ENCODE peak calls at places on chromosomes 5 and 9, in seven cellular contexts. P, L, N, A, I, M and X are unnamed samples.
A peak's percentile ranks its signal among the peaks of the same experiment; 100 is the strongest.

GRCh38 chr9:15354713-15355112 is 47.7 kb upstream of the TTC39B start:
- DNase-seq in P (no peak), L (no peak), N (no peak), A (no peak), I (no peak), M (no peak), X (no peak)

GRCh38 chr5:34672196-34672595 is 16.1 kb downstream of the RAI14 start:
- DNase-seq in P (no peak), L (no peak), N (no peak), A (no peak), I (no peak), M (no peak), X (no peak)

GRCh38 chr9:117224676-117225075 is 190.2 kb downstream of the ASTN2 start:
- DNase-seq in P (no peak), L (no peak), N (no peak), A (no peak), I (no peak), M (no peak), X (no peak)

GRCh38 chr9:35598863-35599590 is 6.0 kb upstream of the TESK1 start:
- DNase-seq in P (no peak), L (no peak), N (no peak), A (no peak), I (no peak), M (peak; percentile 66), X (no peak)

GRCh38 chr9:123685489-123686083 is 244.3 kb downstream of the DENND1A start:
- DNase-seq in P (no peak), L (no peak), N (no peak), A (no peak), I (no peak), M (no peak), X (no peak)

GRCh38 chr5:53557386-53557785 is 3.1 kb upstream of the NDUFS4 start:
- DNase-seq in P (no peak), L (peak; percentile 18), N (no peak), A (no peak), I (no peak), M (no peak), X (no peak)

GRCh38 chr9:89759563-89759962 is 154.8 kb downstream of the GADD45G start:
- DNase-seq in P (no peak), L (no peak), N (no peak), A (no peak), I (no peak), M (no peak), X (no peak)

GRCh38 chr5:173591300-173591622 is 25.2 kb downstream of the BOD1 start:
- DNase-seq in P (no peak), L (peak; percentile 38), N (no peak), A (no peak), I (no peak), M (no peak), X (peak; percentile 46)

GRCh38 chr9:132210472-132211145 is 48.8 kb downstream of the NTNG2 start:
- DNase-seq in P (no peak), L (no peak), N (no peak), A (no peak), I (no peak), M (no peak), X (no peak)

GRCh38 chr9:135908334-135909204 is 1.2 kb upstream of the CAMSAP1 start:
- DNase-seq in P (peak; percentile 21), L (no peak), N (no peak), A (no peak), I (no peak), M (no peak), X (peak; percentile 53)

GRCh38 chr5:67305913-67306710 is 109.5 kb upstream of the CD180 start:
- DNase-seq in P (no peak), L (no peak), N (no peak), A (no peak), I (no peak), M (no peak), X (no peak)

GRCh38 chr9:14565352-14565956 is 127.8 kb downstream of the ZDHHC21 start:
- DNase-seq in P (no peak), L (no peak), N (no peak), A (no peak), I (no peak), M (no peak), X (no peak)

GRCh38 chr5:107274576-107274975 is 396.2 kb downstream of the EFNA5 start:
- DNase-seq in P (no peak), L (peak; percentile 12), N (no peak), A (no peak), I (no peak), M (no peak), X (no peak)

GRCh38 chr5:120457839-120458507 is 6.1 kb upstream of the PRR16 start:
- DNase-seq in P (peak; percentile 70), L (no peak), N (no peak), A (peak; percentile 80), I (no peak), M (peak; percentile 85), X (peak; percentile 90)